ENCODE peak calls at places on chromosomes 1 and 21, in seven cellular contexts. L is uterus, I is lower lobe of right lung, M is stomach, S is IMR-90, W is body of pancreas, N is heart right ventricle. F is an unnamed sample.

GRCh38 chr1:46717654-46718053 is 1.3 kb downstream of the EFCAB14 start:
- DNase-seq in L (no peak), I (no peak), M (no peak), S (no peak), W (no peak), N (no peak), F (no peak)

GRCh38 chr1:44250113-44250781 is 37.0 kb downstream of the DMAP1 start:
- DNase-seq in L (no peak), I (no peak), M (no peak), S (no peak), W (no peak), N (peak; percentile 42), F (no peak)

GRCh38 chr1:234624718-234625117 is 14.7 kb upstream of the IRF2BP2 start:
- DNase-seq in L (no peak), I (no peak), M (no peak), S (no peak), W (no peak), N (no peak), F (no peak)

GRCh38 chr1:30525980-30526651 is 197.3 kb downstream of the MATN1 start:
- DNase-seq in L (peak; percentile 55), I (no peak), M (peak; percentile 23), S (peak; percentile 44), W (no peak), N (peak; percentile 28), F (peak; percentile 71)

GRCh38 chr1:20366766-20367602 is 76.3 kb downstream of the VWA5B1 start:
- DNase-seq in L (no peak), I (no peak), M (no peak), S (peak; percentile 45), W (peak; percentile 57), N (peak; percentile 40), F (peak; percentile 69)

GRCh38 chr1:231630558-231631205 is 4.1 kb downstream of the DISC1 start:
- DNase-seq in L (no peak), I (no peak), M (no peak), S (peak; percentile 77), W (no peak), N (no peak), F (no peak)

GRCh38 chr1:186202174-186202843 is 172.7 kb downstream of the TPR start:
- DNase-seq in L (peak; percentile 37), I (no peak), M (no peak), S (no peak), W (peak; percentile 25), N (peak; percentile 17), F (peak; percentile 58)

GRCh38 chr1:65235867-65236805 is 73.2 kb upstream of the DNAJC6 start:
- DNase-seq in L (no peak), I (no peak), M (no peak), S (peak; percentile 37), W (no peak), N (no peak), F (no peak)

GRCh38 chr21:20997633-20998455 is at the start of gene NCAM2:
- DNase-seq in L (peak; percentile 40), I (peak; percentile 78), M (peak; percentile 72), S (peak; percentile 76), W (peak; percentile 76), N (peak; percentile 51), F (peak; percentile 72)

GRCh38 chr1:155941845-155942507 is 538 bp downstream of the RXFP4 start:
- DNase-seq in L (no peak), I (no peak), M (no peak), S (no peak), W (no peak), N (no peak), F (no peak)

GRCh38 chr1:10195570-10195969 is 14.8 kb upstream of the KIF1B start:
- DNase-seq in L (peak; percentile 26), I (no peak), M (no peak), S (peak; percentile 66), W (no peak), N (no peak), F (no peak)

GRCh38 chr1:154595621-154596020 is 12.4 kb downstream of the ADAR start:
- DNase-seq in L (no peak), I (no peak), M (no peak), S (peak; percentile 87), W (no peak), N (no peak), F (no peak)

GRCh38 chr21:46018615-46019014 is 37.0 kb downstream of the COL6A1 start:
- DNase-seq in L (no peak), I (no peak), M (no peak), S (no peak), W (no peak), N (no peak), F (no peak)

GRCh38 chr1:198641966-198642656 is 3.3 kb downstream of the PTPRC start:
- DNase-seq in L (no peak), I (no peak), M (no peak), S (no peak), W (no peak), N (no peak), F (no peak)
- H3K9me3 ChIP-seq in L (no peaks in the 10 kb centered on the region), I (no peaks in the 10 kb centered on the region), M (no peaks in the 10 kb centered on the region), S (no peaks in the 10 kb centered on the region), W (no peaks in the 10 kb centered on the region), N (no peaks in the 10 kb centered on the region), F (no peaks in the 10 kb centered on the region)

GRCh38 chr1:225737179-225737578 is 40.4 kb upstream of the SRP9 start:
- DNase-seq in L (no peak), I (no peak), M (no peak), S (no peak), W (no peak), N (no peak), F (no peak)

GRCh38 chr1:225737866-225738265 is 39.8 kb upstream of the SRP9 start:
- DNase-seq in L (no peak), I (no peak), M (no peak), S (no peak), W (no peak), N (no peak), F (no peak)

GRCh38 chr1:225733254-225733653 is 44.4 kb upstream of the SRP9 start:
- DNase-seq in L (no peak), I (no peak), M (no peak), S (no peak), W (peak; percentile 28), N (no peak), F (no peak)

GRCh38 chr1:225736651-225737097 is 41.0 kb upstream of the SRP9 start:
- DNase-seq in L (no peak), I (no peak), M (no peak), S (no peak), W (no peak), N (no peak), F (no peak)

DNA sequence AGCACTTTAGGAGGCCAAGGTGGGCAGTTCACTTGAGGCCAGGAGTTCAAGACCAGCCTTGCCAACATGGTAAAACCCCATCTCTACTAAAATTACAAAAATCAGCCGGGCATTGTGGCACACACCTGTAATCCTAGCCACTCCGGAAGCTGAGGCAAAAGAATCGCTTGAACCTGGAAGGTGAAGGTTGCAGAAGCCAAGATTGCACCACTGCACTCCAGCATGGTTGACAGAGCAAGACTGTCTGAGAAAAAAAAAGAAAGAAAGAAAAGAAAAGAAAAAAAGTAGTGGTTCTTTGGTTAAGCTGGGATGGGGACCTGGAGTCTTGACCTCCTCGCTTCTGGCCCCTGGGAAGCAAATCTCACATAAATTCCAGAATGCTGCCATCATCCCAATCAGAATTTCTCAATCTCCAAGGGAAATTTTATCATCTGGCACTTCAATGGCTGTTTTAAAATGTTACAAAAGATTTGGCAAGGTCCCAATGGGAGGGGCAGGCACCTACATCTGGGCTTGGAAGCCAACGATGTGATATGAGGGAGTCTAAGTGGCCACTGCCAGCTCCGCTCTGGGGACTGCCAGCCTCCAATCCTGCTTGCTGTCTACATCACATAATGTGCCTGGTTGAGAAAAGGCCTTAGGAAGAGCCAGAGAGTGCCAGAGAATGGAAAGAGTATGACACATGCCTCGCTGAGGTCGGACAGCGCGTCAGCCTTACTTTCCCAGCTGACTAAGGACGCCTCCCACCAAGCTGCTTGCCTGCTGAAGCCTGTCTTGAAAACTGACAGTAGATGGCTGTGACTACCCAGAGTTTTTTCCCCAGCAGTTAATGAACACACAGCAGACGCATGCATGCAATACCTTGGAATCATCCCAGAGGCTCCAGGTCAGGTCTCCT is 42.1 kb upstream of the SRP9 start:
- DNase-seq in L (peak; percentile 80), I (peak; percentile 57), M (peak; percentile 74), S (peak; percentile 98), W (peak; percentile 69), N (peak; percentile 70), F (peak; percentile 85)
- H3K4me1 ChIP-seq in L (peaks cover 11% of the 10 kb centered on the region), I (peaks cover 27% of the 10 kb centered on the region), M (peaks cover 15% of the 10 kb centered on the region), S (peaks cover 13% of the 10 kb centered on the region), W (peaks cover 17% of the 10 kb centered on the region), N (peaks cover 24% of the 10 kb centered on the region), F (peaks cover 19% of the 10 kb centered on the region)

DNA sequence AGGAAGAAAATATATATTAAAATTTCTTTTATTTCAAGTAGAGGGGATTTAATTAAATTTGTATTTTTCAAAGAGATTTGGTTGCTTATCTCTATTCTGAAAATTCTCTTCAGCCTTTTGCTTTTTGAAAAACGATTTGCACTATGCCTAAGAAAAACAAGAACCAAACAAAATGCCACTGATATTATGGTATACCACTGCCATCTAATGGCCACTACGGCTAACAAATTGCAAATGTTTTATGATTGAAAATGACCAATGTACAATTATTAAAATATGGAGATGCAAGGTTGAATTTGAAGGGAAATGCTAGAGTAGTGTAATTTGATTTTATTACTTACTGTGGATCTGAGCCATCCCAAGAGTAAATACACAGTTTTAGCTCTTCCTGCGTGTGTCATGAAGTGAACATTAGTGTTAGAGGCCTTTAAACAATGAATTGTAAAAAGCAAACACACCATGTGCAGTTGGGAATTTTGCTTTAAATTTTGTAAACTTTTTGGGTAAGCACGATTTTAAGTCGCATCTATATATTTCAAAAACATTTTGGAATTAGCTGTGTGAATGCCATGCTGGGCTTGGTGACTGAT is 137.4 kb upstream of the USP25 start:
- DNase-seq in L (no peak), I (no peak), M (no peak), S (peak; percentile 45), W (no peak), N (no peak), F (no peak)
- TF ChIP-seq CTCF in L (peak; percentile 64), I (peak; percentile 56), M (peak; percentile 44), S (peak; percentile 69), W (peak; percentile 81), N (peak; percentile 51), F (peak; percentile 65)

DNA sequence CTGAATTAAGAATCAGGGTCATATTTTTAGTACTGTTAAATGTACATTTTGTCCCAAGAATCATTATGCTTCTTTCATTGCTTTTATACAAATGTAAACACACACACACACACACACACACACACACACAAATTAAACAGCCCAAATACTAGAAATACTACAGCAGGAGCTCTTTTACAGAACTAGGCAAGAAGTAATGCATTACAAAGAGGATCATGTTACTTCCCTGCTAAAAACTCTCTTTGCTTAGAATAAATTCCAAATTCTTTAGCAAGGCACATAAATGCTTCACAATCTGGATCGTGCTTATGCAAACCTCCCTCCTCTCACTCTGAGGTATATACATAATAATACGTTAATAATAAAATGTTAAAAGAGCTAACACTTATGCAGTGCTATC is 720.4 kb upstream of the ADGRL4 start:
- DNase-seq in L (no peak), I (no peak), M (no peak), S (peak; percentile 29), W (no peak), N (no peak), F (no peak)
- H3K9me3 ChIP-seq in L (no peaks in the 10 kb centered on the region), I (no peaks in the 10 kb centered on the region), M (no peaks in the 10 kb centered on the region), S (no peaks in the 10 kb centered on the region), W (no peaks in the 10 kb centered on the region), N (peaks cover 3% of the 10 kb centered on the region), F (no peaks in the 10 kb centered on the region)

GRCh38 chr1:197914510-197914909 is 2.7 kb upstream of the LHX9 start:
- DNase-seq in L (no peak), I (no peak), M (no peak), S (no peak), W (no peak), N (no peak), F (no peak)
- H3K4me1 ChIP-seq in L (peaks cover 25% of the 10 kb centered on the region), I (peaks cover 76% of the 10 kb centered on the region), M (peaks cover 69% of the 10 kb centered on the region), S (peaks cover 14% of the 10 kb centered on the region), W (peaks cover 73% of the 10 kb centered on the region), N (peaks cover 90% of the 10 kb centered on the region), F (peaks cover 56% of the 10 kb centered on the region)